ENCODE peak calls at places on chromosome 14, in seven cellular contexts. G is mammary epithelial cell, Y is cardiac fibroblast, Z is neural crest cell, R is fibroblast of mammary gland, O is lower leg skin, T is HL-60. W is an unnamed sample.

GRCh38 chr14:37202265-37202664 is 4.5 kb downstream of the MIPOL1 start:
- DNase-seq in G (peak; percentile 75), Y (peak; percentile 65), Z (no peak), R (peak; percentile 55), O (no peak), T (no peak), W (peak; percentile 27)

GRCh38 chr14:58979325-58979724 is 209.1 kb upstream of the DAAM1 start:
- DNase-seq in G (no peak), Y (no peak), Z (no peak), R (no peak), O (no peak), T (no peak), W (no peak)

GRCh38 chr14:101905614-101906013 is 58.8 kb upstream of the DYNC1H1 start:
- DNase-seq in G (no peak), Y (no peak), Z (no peak), R (no peak), O (no peak), T (no peak), W (no peak)

GRCh38 chr14:52268191-52269061 is 928 bp downstream of the PTGDR start:
- DNase-seq in G (peak; percentile 42), Y (peak; percentile 61), Z (peak; percentile 2), R (peak; percentile 41), O (no peak), T (no peak), W (no peak)

GRCh38 chr14:96053600-96054381 is 14.6 kb downstream of the C14orf132 start:
- DNase-seq in G (peak; percentile 82), Y (peak; percentile 94), Z (no peak), R (peak; percentile 99), O (peak; percentile 76), T (no peak), W (peak; percentile 57)

GRCh38 chr14:92516966-92517350 is 3.4 kb downstream of the RIN3 start:
- DNase-seq in G (no peak), Y (no peak), Z (no peak), R (no peak), O (no peak), T (no peak), W (no peak)

GRCh38 chr14:92397839-92398564 is 75.0 kb downstream of the SLC24A4 start:
- DNase-seq in G (no peak), Y (no peak), Z (no peak), R (no peak), O (no peak), T (no peak), W (no peak)

GRCh38 chr14:67263499-67264149 is 22.4 kb downstream of the PALS1 start:
- DNase-seq in G (no peak), Y (peak; percentile 73), Z (no peak), R (peak; percentile 61), O (no peak), T (no peak), W (peak; percentile 35)

GRCh38 chr14:88017503-88017902 is 12.6 kb downstream of the GPR65 start:
- DNase-seq in G (no peak), Y (no peak), Z (no peak), R (no peak), O (no peak), T (no peak), W (no peak)

GRCh38 chr14:69316449-69317391 is 56.8 kb downstream of the GALNT16 start:
- DNase-seq in G (peak; percentile 71), Y (peak; percentile 97), Z (no peak), R (peak; percentile 99), O (peak; percentile 73), T (no peak), W (peak; percentile 60)

GRCh38 chr14:33943484-33943883 is 7.4 kb downstream of the EGLN3 start:
- DNase-seq in G (no peak), Y (no peak), Z (no peak), R (no peak), O (no peak), T (no peak), W (no peak)

GRCh38 chr14:29757711-29758233 is 169.9 kb downstream of the PRKD1 start:
- DNase-seq in G (no peak), Y (no peak), Z (no peak), R (no peak), O (no peak), T (no peak), W (no peak)

GRCh38 chr14:102606296-102606695 is 13.8 kb downstream of the RCOR1 start:
- DNase-seq in G (no peak), Y (no peak), Z (no peak), R (no peak), O (no peak), T (no peak), W (no peak)

GRCh38 chr14:53472306-53472705 is 319.2 kb upstream of the DDHD1 start:
- DNase-seq in G (no peak), Y (no peak), Z (no peak), R (no peak), O (no peak), T (no peak), W (no peak)

GRCh38 chr14:71959055-71959454 is 26.8 kb downstream of the RGS6 start:
- DNase-seq in G (no peak), Y (no peak), Z (no peak), R (no peak), O (no peak), T (no peak), W (no peak)

GRCh38 chr14:93996130-93996695 is 888 bp upstream of the CCDC197 start:
- DNase-seq in G (no peak), Y (no peak), Z (no peak), R (no peak), O (no peak), T (no peak), W (no peak)
- TF ChIP-seq CTCF in G (no peak), Y (no peak), Z (no peak), R (no peak), O (no peak), T (no peak), W (no peak)

GRCh38 chr14:73785834-73786631 is 65.6 kb upstream of the PTGR2 start:
- DNase-seq in G (peak; percentile 84), Y (peak; percentile 95), Z (peak; percentile 51), R (peak; percentile 96), O (peak; percentile 87), T (peak; percentile 83), W (peak; percentile 93)
- TF ChIP-seq CTCF in G (peak; percentile 38), Y (peak; percentile 35), Z (peak; percentile 43), R (peak; percentile 19), O (peak; percentile 58), T (peak; percentile 0), W (no peak)

DNA sequence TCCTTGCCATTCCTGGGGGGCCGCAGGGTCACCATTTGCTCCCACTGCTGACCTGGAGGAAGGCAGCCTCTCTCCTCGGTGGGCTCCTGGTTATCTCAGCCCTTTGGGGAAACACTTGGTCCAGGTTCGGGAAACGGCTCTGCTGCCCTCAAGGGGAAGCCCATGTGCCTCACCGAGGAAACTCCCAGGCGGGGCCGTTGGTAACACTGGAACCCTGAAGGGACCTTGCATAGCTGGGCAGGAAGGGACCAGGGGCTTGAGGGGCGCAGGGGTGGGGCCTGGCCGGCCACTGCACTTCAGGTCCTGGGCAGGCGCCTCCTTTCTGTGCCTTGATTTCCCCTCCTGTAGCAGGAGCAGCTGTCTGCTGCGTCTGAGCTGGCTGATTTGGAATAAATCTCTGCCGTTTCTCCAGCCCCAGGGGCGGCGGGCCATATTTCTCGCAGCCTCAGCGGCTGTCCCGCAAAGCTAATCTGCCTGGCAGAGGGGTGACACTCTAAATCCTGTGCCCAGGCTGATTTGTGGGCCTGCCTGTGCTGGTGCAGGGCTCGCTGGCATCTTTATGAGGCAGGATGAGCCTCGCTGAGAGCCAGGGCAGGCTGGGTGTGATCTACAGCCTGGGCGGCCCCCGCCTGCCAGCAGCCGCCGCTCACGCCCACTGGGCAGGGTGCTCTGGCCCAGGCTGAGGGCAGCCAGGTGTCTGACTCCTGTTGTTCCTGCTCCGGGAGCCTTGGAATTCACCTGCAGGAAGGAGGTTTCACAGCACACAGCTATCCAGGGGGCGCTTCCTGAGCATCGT is 49.7 kb downstream of the KIF26A start:
- DNase-seq in G (no peak), Y (no peak), Z (no peak), R (no peak), O (no peak), T (no peak), W (no peak)
- TF ChIP-seq CTCF in G (no peak), Y (no peak), Z (no peak), R (no peak), O (no peak), T (no peak), W (no peak)

GRCh38 chr14:89386214-89386886 is 30.7 kb downstream of the FOXN3 start:
- DNase-seq in G (no peak), Y (peak; percentile 47), Z (no peak), R (peak; percentile 71), O (no peak), T (no peak), W (no peak)
- TF ChIP-seq CTCF in G (no peak), Y (no peak), Z (no peak), R (no peak), O (no peak), T (no peak), W (no peak)

GRCh38 chr14:91328313-91329050 is 84.0 kb upstream of the GPR68 start:
- DNase-seq in G (no peak), Y (no peak), Z (no peak), R (no peak), O (no peak), T (no peak), W (no peak)
- TF ChIP-seq CTCF in G (no peak), Y (no peak), Z (no peak), R (no peak), O (no peak), T (no peak), W (no peak)

DNA sequence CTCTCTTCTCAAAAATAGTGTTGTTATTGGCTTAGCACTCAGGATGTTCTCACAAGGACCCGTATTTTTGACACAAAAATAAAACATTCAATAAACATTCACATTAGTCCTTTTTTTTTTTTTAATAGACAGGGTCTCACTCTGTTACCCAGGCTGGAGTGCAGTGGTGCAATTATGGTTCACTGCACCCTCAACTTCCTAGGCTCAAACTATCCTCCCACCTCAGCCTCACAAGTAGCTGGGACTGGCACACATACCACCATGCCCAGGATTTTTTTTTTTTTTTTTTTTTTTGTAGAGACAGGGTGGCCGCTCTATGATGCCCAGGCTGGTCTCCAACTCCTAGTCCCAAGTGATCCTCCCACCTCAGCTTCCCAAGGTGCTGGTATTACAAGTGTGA is 27.0 kb downstream of the PPP1R13B start:
- DNase-seq in G (no peak), Y (no peak), Z (no peak), R (no peak), O (no peak), T (no peak), W (no peak)
- TF ChIP-seq CTCF in G (no peak), Y (no peak), Z (no peak), R (no peak), O (no peak), T (no peak), W (no peak)

DNA sequence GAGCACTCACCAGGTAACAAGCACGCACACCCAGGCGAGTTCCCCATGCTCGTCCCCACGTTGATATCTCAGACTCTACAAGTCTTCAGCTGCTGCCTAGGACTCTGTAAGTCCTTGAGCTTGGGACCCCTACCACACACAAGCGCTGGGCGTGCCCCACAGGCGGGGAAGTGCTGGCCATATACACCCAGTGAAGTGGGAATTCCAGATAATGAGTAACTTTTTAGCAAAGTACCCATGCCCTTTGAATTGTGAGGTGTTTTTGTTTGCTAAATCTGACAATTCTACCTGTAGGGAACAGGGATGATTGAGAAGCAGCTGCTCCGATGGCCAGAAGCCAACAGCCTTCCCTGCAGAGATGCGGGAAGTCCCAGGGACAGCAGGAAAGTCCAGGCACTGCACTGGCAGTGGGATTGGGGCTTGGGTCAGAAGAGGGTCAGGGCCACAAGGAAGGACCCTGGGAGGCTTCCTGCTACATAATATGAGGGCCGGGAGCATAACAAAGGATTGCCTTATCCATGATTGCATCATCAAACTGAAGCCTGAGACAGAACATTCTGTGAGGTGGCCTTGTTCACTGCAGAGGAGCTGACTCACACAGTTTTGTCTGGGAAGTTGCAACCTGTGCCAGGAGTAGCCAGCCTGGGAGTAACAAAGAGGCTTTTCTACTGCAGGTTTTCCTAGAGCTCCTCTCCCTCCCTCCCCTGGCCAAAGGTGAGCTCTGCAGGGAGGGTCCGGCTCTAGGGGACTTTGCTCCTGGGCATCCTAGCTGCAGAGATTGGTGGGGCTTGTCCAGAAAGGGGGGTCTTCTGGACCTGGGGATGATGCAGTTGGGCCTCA is 13.2 kb upstream of the SERPINA3 start:
- DNase-seq in G (peak; percentile 99), Y (peak; percentile 99), Z (peak; percentile 16), R (peak; percentile 99), O (peak; percentile 82), T (no peak), W (peak; percentile 99)
- TF ChIP-seq CTCF in G (peak; percentile 37), Y (peak; percentile 46), Z (no peak), R (peak; percentile 11), O (peak; percentile 96), T (no peak), W (peak; percentile 33)

W was measured in MCF 10A.